ENCODE peak calls at places on chromosomes 2 and 18, in five cellular contexts. F is mucosa of descending colon, M is uterus, Q is GM12865, J is cardiac fibroblast. G is an unnamed sample.

GRCh38 chr2:174450021-174450816 is 36.6 kb downstream of the GPR155 start:
- DNase-seq in J (no peak), F (no peak), Q (peak), M (no peak), G (no peak)

GRCh38 chr2:173431191-173431590 is 76.5 kb downstream of the CDCA7 start:
- DNase-seq in M (no peak), J (no peak), F (no peak), Q (no peak), G (no peak)

GRCh38 chr2:12424219-12424618 is 292.5 kb upstream of the TRIB2 start:
- DNase-seq in F (no peak), M (no peak), Q (no peak), J (peak), G (no peak)

GRCh38 chr2:201881382-201881720 is 75.0 kb downstream of the CDK15 start:
- DNase-seq in F (no peak), J (no peak), M (no peak), Q (no peak), G (no peak)

GRCh38 chr2:150142561-150142960 is 344.9 kb downstream of the RND3 start:
- DNase-seq in Q (no peak), M (no peak), F (no peak), J (peak), G (no peak)

GRCh38 chr18:75208836-75209128 is 157 bp downstream of the PTGR3 start:
- DNase-seq in Q (no peak), J (no peak), M (no peak), F (peak), G (no peak)

GRCh38 chr2:150552421-150552820 is 65.0 kb upstream of the RND3 start:
- DNase-seq in M (no peak), Q (no peak), J (no peak), F (no peak), G (no peak)

GRCh38 chr2:200469708-200470600 is 39.9 kb downstream of the KCTD18 start:
- DNase-seq in J (peak), M (peak), F (no peak), Q (no peak), G (no peak)

GRCh38 chr18:70490008-70490933 is 201.4 kb downstream of the SOCS6 start:
- DNase-seq in M (no peak), Q (peak), J (peak), F (no peak), G (no peak)

GRCh38 chr18:48917579-48918101 is 33.1 kb downstream of the SMAD7 start:
- DNase-seq in Q (no peak), F (no peak), M (no peak), J (no peak), G (no peak)

GRCh38 chr18:70450658-70451253 is 161.9 kb downstream of the SOCS6 start:
- DNase-seq in M (no peak), Q (peak), J (peak), F (no peak), G (no peak)

GRCh38 chr18:23212161-23212560 is 76.9 kb downstream of the CABLES1 start:
- DNase-seq in Q (no peak), M (no peak), J (no peak), F (no peak), G (no peak)

GRCh38 chr2:97737421-97738235 is 24.3 kb downstream of the ZAP70 start:
- DNase-seq in J (no peak), M (no peak), Q (no peak), F (no peak), G (no peak)

GRCh38 chr18:46915800-46916550 is 1.3 kb downstream of the PIAS2 start:
- DNase-seq in M (no peak), J (no peak), Q (no peak), F (no peak), G (no peak)

GRCh38 chr2:47016172-47016913 is 100.7 kb upstream of the MCFD2 start:
- DNase-seq in J (peak), M (no peak), Q (no peak), F (no peak), G (no peak)
- TF ChIP-seq CTCF in J (peak), M (no peak), Q (no peak), F (no peak), G (no peak)

DNA sequence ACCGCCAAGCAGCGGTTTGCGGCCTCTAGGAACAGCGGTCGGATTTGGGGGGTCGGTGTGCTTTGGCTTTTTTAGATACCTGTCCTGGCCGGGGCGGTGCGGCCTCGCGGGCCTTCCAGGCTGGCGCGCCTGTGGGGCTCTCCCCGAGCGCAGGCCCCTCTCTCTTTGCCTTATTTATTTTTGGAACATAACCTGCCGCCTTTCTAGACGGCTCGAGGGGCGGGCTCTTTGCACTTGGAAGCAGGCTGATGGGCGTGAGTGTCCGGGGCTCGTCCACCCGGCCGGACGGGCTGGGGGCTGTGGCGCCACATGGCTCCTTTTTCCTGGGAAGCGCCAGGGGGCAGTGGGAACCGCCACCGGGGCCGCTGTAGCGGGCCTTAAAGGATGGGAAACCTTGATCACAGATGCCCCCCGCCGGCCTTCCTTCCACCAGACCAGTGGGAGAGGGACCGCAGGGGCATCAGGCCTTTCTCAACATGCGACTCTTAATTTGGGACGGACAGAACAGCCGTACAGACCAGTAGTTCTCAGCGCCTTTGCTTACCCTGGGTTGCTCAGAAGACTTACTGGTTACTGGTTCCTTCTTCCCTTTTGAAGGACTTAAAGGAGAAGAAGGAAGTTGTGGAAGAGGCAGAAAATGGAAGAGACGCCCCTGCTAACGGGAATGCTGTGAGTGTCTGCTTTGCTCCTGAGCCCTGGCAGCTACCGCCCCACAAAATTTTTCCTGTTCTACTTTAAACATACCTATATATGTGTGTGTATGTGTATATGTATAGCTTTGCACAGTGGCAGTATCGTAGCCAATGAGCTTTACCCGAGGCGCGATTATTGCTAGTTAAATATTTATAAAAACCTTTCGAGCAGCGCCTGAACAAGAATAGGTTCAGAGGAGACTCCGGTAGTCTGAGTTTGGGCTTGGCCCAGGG is 2.7 kb downstream of the PTMA start:
- DNase-seq in M (peak), J (peak), Q (peak), F (peak), G (no peak)
- TF ChIP-seq CTCF in M (no peak), J (peak), Q (no peak), F (no peak), G (no peak)

GRCh38 chr2:135742307-135742838 is 718 bp downstream of the UBXN4 start:
- DNase-seq in J (peak), F (no peak), Q (peak), M (peak), G (no peak)

GRCh38 chr2:135741043-135741394 is 636 bp upstream of the UBXN4 start:
- DNase-seq in M (no peak), F (no peak), Q (no peak), J (no peak), G (no peak)

GRCh38 chr2:135743860-135744259 is 2.2 kb downstream of the UBXN4 start:
- DNase-seq in Q (no peak), M (no peak), J (no peak), F (no peak), G (no peak)

GRCh38 chr2:135744761-135745314 is 3.2 kb downstream of the UBXN4 start:
- DNase-seq in F (no peak), J (peak), Q (peak), M (no peak), G (no peak)

DNA sequence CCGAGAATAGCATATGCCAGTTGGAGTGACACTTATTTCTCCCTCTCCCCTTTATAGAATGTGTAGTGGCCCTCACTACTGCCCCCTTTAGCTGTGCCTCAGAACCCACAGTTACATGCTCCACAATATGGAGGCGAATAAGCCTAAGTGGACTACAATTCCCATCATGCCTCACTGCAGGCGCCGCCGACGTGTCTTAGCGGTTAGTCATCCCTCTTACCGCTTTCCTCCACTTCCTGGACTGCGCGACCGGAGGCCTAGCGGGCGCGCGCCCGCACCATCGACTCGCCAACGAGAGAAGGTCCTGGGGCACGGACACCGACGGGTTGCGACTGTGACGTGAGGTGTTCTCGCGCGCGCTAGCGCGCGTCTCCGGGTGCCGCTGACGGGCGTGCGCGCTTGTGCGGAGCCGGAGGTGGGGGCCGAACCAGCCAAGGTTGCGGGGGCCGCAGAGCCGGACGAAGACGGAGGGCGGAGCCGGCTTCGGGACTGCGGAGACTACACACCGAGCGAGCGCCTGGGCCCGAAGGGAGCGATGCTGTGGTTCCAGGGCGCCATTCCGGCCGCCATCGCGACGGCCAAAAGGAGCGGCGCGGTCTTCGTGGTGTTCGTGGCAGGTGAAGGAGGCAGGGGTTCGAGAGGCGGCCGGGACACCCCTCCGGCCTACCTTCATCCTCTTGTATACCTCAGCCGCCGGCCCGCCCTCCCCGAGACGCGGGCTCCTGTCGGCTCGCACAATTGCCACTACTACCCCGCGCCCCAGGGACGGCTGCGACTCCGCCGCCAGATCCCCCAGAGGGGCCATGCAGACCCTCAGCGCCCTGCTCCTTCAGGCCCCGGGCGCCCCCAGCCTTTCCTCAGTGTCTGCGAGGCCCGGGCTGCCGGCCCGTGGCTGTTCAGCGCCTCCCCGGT is at the start of gene UBXN4:
- DNase-seq in F (peak), M (peak), Q (peak), J (peak), G (peak)
- TF ChIP-seq CTCF in F (no peak), M (no peak), Q (peak), J (peak), G (no peak)

GRCh38 chr2:145484443-145485086 is 964.6 kb upstream of the ZEB2 start:
- DNase-seq in Q (no peak), F (no peak), J (peak), M (no peak), G (no peak)
- TF ChIP-seq CTCF in Q (no peak), F (no peak), J (peak), M (no peak), G (no peak)

GRCh38 chr2:104733544-104733943 is 120.4 kb upstream of the POU3F3 start:
- DNase-seq in F (no peak), Q (peak), M (no peak), J (no peak), G (peak)
- TF ChIP-seq CTCF in F (no peak), Q (peak), M (no peak), J (peak), G (no peak)

GRCh38 chr18:58659691-58660090 is 11.6 kb upstream of the MALT1 start:
- DNase-seq in M (no peak), J (no peak), F (no peak), Q (no peak), G (no peak)

GRCh38 chr18:58662118-58662517 is 9.1 kb upstream of the MALT1 start:
- DNase-seq in M (no peak), J (no peak), F (no peak), Q (peak), G (no peak)

GRCh38 chr18:58660915-58661314 is 10.3 kb upstream of the MALT1 start:
- DNase-seq in F (no peak), M (no peak), J (no peak), Q (no peak), G (no peak)

GRCh38 chr18:58657494-58657893 is 13.8 kb upstream of the MALT1 start:
- DNase-seq in F (no peak), Q (no peak), J (no peak), M (no peak), G (no peak)

DNA sequence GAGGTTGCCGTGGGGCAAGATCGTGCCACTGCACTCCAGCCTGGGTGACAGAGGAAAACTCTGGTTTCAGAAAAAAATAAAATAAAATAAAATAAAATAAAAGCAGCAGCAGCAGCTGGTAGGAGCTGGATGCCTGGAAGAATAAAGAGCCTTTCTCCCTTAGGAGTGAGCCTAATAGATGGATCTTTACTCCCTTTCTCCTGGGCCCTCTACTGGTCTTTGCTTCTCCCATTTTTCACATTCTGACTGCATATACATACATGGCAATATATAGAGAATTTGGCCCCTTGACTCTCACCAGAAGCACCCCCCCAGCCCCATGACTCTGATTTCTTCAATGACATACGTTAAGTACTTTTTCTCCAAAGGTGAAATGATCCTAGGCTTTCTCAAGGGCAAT is 9.8 kb upstream of the MALT1 start:
- DNase-seq in Q (no peak), M (no peak), J (peak), F (no peak), G (no peak)
- TF ChIP-seq CTCF in Q (no peak), M (no peak), J (peak), F (no peak), G (no peak)

GRCh38 chr18:72700961-72701710 is 157.0 kb upstream of the CBLN2 start:
- DNase-seq in F (no peak), Q (peak), M (no peak), J (peak), G (no peak)
- TF ChIP-seq CTCF in F (no peak), Q (peak), M (no peak), J (peak), G (no peak)

DNA sequence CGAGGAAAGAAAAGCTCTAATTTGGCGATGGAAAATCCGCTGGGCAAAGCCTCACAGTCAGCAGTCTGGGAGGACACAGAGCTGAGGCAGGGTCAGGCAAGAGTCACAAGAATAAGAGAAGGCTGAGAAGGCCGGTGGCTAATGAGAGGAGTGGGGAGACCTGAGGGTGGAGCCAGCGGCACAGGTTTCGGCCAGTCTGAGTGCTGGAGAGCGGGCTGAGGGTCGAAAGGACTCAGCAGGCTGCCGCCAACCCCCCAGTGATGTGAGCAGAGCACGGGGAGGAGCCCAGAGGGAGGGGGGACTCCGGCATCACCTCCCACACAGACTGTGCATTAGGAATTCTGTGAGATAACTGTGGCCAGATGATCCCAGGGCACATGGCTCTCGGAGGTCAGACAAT is 500.6 kb upstream of the MYT1L start:
- DNase-seq in F (no peak), Q (no peak), M (no peak), J (no peak), G (no peak)
- TF ChIP-seq CTCF in F (no peak), Q (no peak), M (no peak), J (no peak), G (no peak)

GRCh38 chr2:147165682-147166081 is 679.1 kb upstream of the ACVR2A start:
- DNase-seq in F (no peak), Q (no peak), J (peak), M (no peak), G (no peak)
- TF ChIP-seq CTCF in F (no peak), Q (no peak), J (no peak), M (no peak), G (no peak)